ENCODE peak calls at places on chromosomes 2 and 18, in nine cellular contexts. I, N, J, M, Z, A, D, G and C are unnamed samples.

GRCh38 chr18:8513249-8513648 is 96.0 kb upstream of the RAB12 start:
- DNase-seq in I (no peak), G (no peak), J (no peak), M (no peak), Z (no peak), N (no peak), A (no peak), D (no peak), C (no peak)

GRCh38 chr2:134224005-134224404 is 29.9 kb upstream of the MGAT5 start:
- DNase-seq in I (no peak), N (no peak), J (no peak), D (no peak), A (no peak), Z (no peak), M (no peak), G (no peak), C (no peak)

GRCh38 chr18:51072586-51073303 is 42.7 kb downstream of the SMAD4 start:
- DNase-seq in Z (no peak), G (no peak), A (no peak), N (no peak), M (no peak), J (no peak), I (no peak), D (no peak), C (no peak)

GRCh38 chr18:3541549-3542386 is 91.8 kb downstream of the TGIF1 start:
- DNase-seq in Z (no peak), D (no peak), G (no peak), N (peak), A (no peak), M (no peak), I (no peak), J (no peak), C (no peak)

GRCh38 chr2:16313235-16313980 is 352.2 kb downstream of the CYRIA start:
- DNase-seq in J (no peak), G (no peak), D (no peak), Z (no peak), A (no peak), I (no peak), N (no peak), M (no peak), C (no peak)

GRCh38 chr2:12106440-12107080 is 360.1 kb downstream of the LPIN1 start:
- DNase-seq in Z (peak), A (peak), M (no peak), I (no peak), G (peak), N (peak), D (no peak), J (no peak), C (peak)

GRCh38 chr2:216714412-216714775 is 19.0 kb upstream of the IGFBP5 start:
- DNase-seq in A (no peak), G (no peak), I (no peak), N (peak), J (no peak), M (no peak), D (no peak), Z (peak), C (peak)

GRCh38 chr2:220227272-220227920 is 600.0 kb downstream of the SLC4A3 start:
- DNase-seq in G (peak), A (no peak), M (no peak), N (peak), I (no peak), Z (peak), J (no peak), D (no peak), C (no peak)

GRCh38 chr2:152646775-152647174 is 70.5 kb downstream of the PRPF40A start:
- DNase-seq in M (no peak), D (no peak), I (no peak), Z (peak), A (peak), J (no peak), G (peak), N (peak), C (peak)

GRCh38 chr2:12081481-12082210 is 335.2 kb downstream of the LPIN1 start:
- DNase-seq in J (no peak), N (no peak), G (no peak), Z (peak), D (no peak), A (no peak), M (no peak), I (peak), C (no peak)

GRCh38 chr2:56871641-56872040 is 687.9 kb downstream of the CCDC85A start:
- DNase-seq in J (no peak), A (no peak), N (no peak), I (no peak), G (no peak), D (no peak), M (no peak), Z (peak), C (no peak)

GRCh38 chr2:220219371-220219770 is 591.9 kb downstream of the SLC4A3 start:
- DNase-seq in Z (no peak), J (no peak), D (no peak), G (no peak), A (no peak), I (no peak), M (no peak), N (peak), C (no peak)

GRCh38 chr2:166453995-166454595 is 40.0 kb downstream of the SCN7A start:
- DNase-seq in M (no peak), Z (no peak), N (no peak), A (no peak), J (no peak), I (no peak), D (no peak), G (no peak), C (no peak)
- H3K27ac ChIP-seq in M (peak), Z (no peak), N (no peak), A (no peak), J (no peak), I (no peak), D (no peak), G (no peak), C (no peak)

GRCh38 chr2:9462872-9463697 is 11.3 kb upstream of the IAH1 start:
- DNase-seq in M (no peak), A (no peak), Z (no peak), D (no peak), G (no peak), N (no peak), I (no peak), J (no peak), C (no peak)
- H3K27ac ChIP-seq in M (no peak), A (no peak), Z (no peak), D (no peak), G (no peak), N (no peak), I (no peak), J (no peak), C (no peak)

GRCh38 chr2:120858764-120859525 is 123.3 kb downstream of the GLI2 start:
- DNase-seq in D (no peak), Z (no peak), M (no peak), A (no peak), G (no peak), J (no peak), I (no peak), N (no peak), C (no peak)
- H3K27ac ChIP-seq in D (no peak), Z (no peak), M (no peak), A (no peak), G (no peak), J (no peak), I (no peak), N (no peak), C (no peak)

GRCh38 chr2:33018271-33018670 is 71.5 kb downstream of the LTBP1 start:
- DNase-seq in D (no peak), A (no peak), N (no peak), I (no peak), J (no peak), Z (peak), M (no peak), G (no peak), C (no peak)

GRCh38 chr2:33014268-33014667 is 67.5 kb downstream of the LTBP1 start:
- DNase-seq in N (peak), J (no peak), M (no peak), I (no peak), G (no peak), D (no peak), Z (no peak), A (no peak), C (no peak)

GRCh38 chr2:33013684-33014110 is 66.9 kb downstream of the LTBP1 start:
- DNase-seq in G (peak), J (no peak), N (peak), I (no peak), D (no peak), Z (peak), A (peak), M (no peak), C (peak)

GRCh38 chr2:33011941-33012340 is 65.2 kb downstream of the LTBP1 start:
- DNase-seq in I (no peak), A (no peak), Z (no peak), N (no peak), M (no peak), J (no peak), G (peak), D (no peak), C (peak)

DNA sequence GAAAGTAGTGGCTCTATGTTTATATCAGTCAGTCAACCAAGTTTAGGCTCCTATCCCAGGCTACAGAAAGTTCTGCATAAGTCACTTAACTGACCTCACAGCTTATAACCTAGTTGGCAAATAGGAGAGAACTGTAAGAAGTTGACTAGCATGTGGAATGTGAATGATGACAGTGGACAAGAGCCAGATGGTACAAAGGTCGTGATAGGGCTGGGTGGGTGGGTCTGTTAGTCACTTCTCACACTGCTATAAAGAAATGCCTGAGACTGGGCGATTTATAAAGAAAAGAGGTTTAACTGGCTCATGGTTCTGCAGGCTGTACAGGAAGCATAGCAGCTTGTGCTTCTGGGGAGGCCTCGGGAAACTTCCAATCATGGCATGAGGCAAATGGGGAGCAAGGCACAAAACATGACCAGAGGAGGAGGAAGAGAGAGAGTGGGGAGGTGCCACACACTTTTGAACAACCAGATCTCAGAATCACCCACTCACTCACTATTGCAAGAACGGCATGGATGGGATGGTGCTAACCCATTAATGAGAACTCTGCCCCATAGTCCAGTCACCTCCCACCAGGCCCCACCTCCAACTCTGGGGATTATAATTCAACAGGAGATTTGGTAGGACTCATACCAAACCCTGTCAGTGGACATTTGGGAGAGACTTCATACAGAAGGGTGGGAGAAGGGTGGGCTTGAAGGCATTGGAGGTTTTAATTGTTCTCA is 68.8 kb downstream of the LTBP1 start:
- DNase-seq in A (no peak), I (no peak), G (no peak), J (no peak), D (no peak), Z (peak), M (no peak), N (peak), C (peak)
- H3K27ac ChIP-seq in A (no peak), I (no peak), G (no peak), J (no peak), D (no peak), Z (no peak), M (no peak), N (no peak), C (peak)

GRCh38 chr2:230865324-230865765 is 603 bp downstream of the ITM2C start:
- DNase-seq in M (no peak), J (no peak), Z (no peak), G (no peak), D (no peak), I (no peak), N (no peak), A (no peak), C (no peak)
- H3K27ac ChIP-seq in M (peak), J (peak), Z (no peak), G (peak), D (peak), I (peak), N (no peak), A (no peak), C (no peak)